ENCODE peak calls at places on chromosomes 12 and 14, in seven cellular contexts. Y is left ventricle myocardium inferior, R is posterior cingulate gyrus, X is mucosa of descending colon, H is ovary, A is kidney tubule cell, T is HS-27A. U is an unnamed sample.

GRCh38 chr14:71415404-71415690 is 508.1 kb downstream of the PCNX1 start:
- DNase-seq in Y (no peak), R (no peak), X (no peak), H (no peak), A (no peak), T (no peak), U (no peak)

GRCh38 chr12:105427883-105428282 is 97.4 kb downstream of the C12orf75 start:
- DNase-seq in Y (no peak), R (no peak), X (no peak), H (no peak), A (peak), T (no peak), U (no peak)

GRCh38 chr14:72892879-72893635 is 844 bp downstream of the DPF3 start:
- DNase-seq in Y (peak), R (peak), X (peak), H (peak), A (peak), T (no peak), U (peak)

GRCh38 chr14:101033006-101033405 is 129.5 kb upstream of the RTL1 start:
- DNase-seq in Y (peak), R (no peak), X (no peak), H (no peak), A (no peak), T (no peak), U (no peak)

GRCh38 chr12:58814036-58814435 is 106.3 kb downstream of the LRIG3 start:
- DNase-seq in Y (no peak), R (no peak), X (no peak), H (no peak), A (no peak), T (no peak), U (no peak)

GRCh38 chr14:21852061-21852664 is 178.5 kb upstream of the OR4E1 start:
- DNase-seq in Y (no peak), R (no peak), X (no peak), H (no peak), A (peak), T (no peak), U (no peak)

GRCh38 chr14:20799955-20800544 is 2.6 kb downstream of the RNASE1 start:
- DNase-seq in Y (peak), R (no peak), X (no peak), H (no peak), A (peak), T (no peak), U (no peak)

GRCh38 chr14:24317141-24317927 is 6.0 kb downstream of the LTB4R start:
- DNase-seq in Y (no peak), R (no peak), X (no peak), H (no peak), A (no peak), T (no peak), U (no peak)

GRCh38 chr12:42921741-42922511 is 332.4 kb upstream of the PRICKLE1 start:
- DNase-seq in Y (no peak), R (no peak), X (no peak), H (no peak), A (peak), T (no peak), U (no peak)

GRCh38 chr12:3607039-3607719 is 116.2 kb downstream of the PRMT8 start:
- DNase-seq in Y (no peak), R (no peak), X (no peak), H (peak), A (no peak), T (no peak), U (no peak)

GRCh38 chr14:26190644-26191043 is 407.2 kb downstream of the NOVA1 start:
- DNase-seq in Y (no peak), R (no peak), X (no peak), H (no peak), A (peak), T (no peak), U (no peak)

GRCh38 chr14:99687284-99688209 is 3.4 kb downstream of the CYP46A1 start:
- DNase-seq in Y (no peak), R (no peak), X (no peak), H (peak), A (peak), T (no peak), U (no peak)

GRCh38 chr14:81273521-81273920 is 52.8 kb upstream of the GTF2A1 start:
- DNase-seq in Y (no peak), R (no peak), X (no peak), H (no peak), A (no peak), T (no peak), U (no peak)

GRCh38 chr14:95137804-95138167 is 19.5 kb downstream of the DICER1 start:
- DNase-seq in Y (no peak), R (no peak), X (no peak), H (no peak), A (no peak), T (no peak), U (peak)

GRCh38 chr14:21825147-21825743 is 151.6 kb upstream of the OR4E1 start:
- DNase-seq in Y (no peak), R (no peak), X (no peak), H (no peak), A (peak), T (no peak), U (no peak)

GRCh38 chr12:91931110-91931509 is 214.5 kb downstream of the BTG1 start:
- DNase-seq in Y (no peak), R (no peak), X (peak), H (peak), A (peak), T (no peak), U (peak)

GRCh38 chr12:122955151-122955550 is 11.1 kb downstream of the ABCB9 start:
- DNase-seq in Y (no peak), R (no peak), X (no peak), H (no peak), A (no peak), T (no peak), U (no peak)

GRCh38 chr12:57086951-57087688 is 1.8 kb upstream of the NAB2 start:
- DNase-seq in Y (peak), R (no peak), X (peak), H (peak), A (peak), T (no peak), U (peak)

GRCh38 chr12:57273516-57273915 is 22.5 kb upstream of the STAC3 start:
- DNase-seq in Y (no peak), R (no peak), X (no peak), H (no peak), A (no peak), T (no peak), U (no peak)

GRCh38 chr14:102251161-102251560 is 53.8 kb downstream of the MOK start:
- DNase-seq in Y (no peak), R (no peak), X (no peak), H (no peak), A (no peak), T (no peak), U (no peak)

GRCh38 chr12:94037444-94037843 is 110.9 kb upstream of the PLXNC1 start:
- DNase-seq in Y (no peak), R (no peak), X (no peak), H (no peak), A (no peak), T (no peak), U (no peak)

GRCh38 chr12:41460906-41461305 is 272.8 kb downstream of the PDZRN4 start:
- DNase-seq in Y (no peak), R (no peak), X (no peak), H (no peak), A (no peak), T (no peak), U (no peak)

GRCh38 chr12:10030446-10030845 is at the start of gene CLEC9A:
- DNase-seq in Y (no peak), R (no peak), X (no peak), H (no peak), A (no peak), T (no peak), U (no peak)

GRCh38 chr14:61186793-61187641 is 94.1 kb downstream of the TMEM30B start:
- DNase-seq in Y (no peak), R (no peak), X (no peak), H (peak), A (no peak), T (no peak), U (no peak)

GRCh38 chr14:51269634-51270033 is 29.6 kb downstream of the TMX1 start:
- DNase-seq in Y (no peak), R (no peak), X (no peak), H (no peak), A (no peak), T (no peak), U (no peak)

GRCh38 chr12:19431407-19432308 is 7.6 kb upstream of the AEBP2 start:
- DNase-seq in Y (no peak), R (no peak), X (no peak), H (no peak), A (peak), T (peak), U (no peak)

GRCh38 chr14:52650774-52651173 is 44.6 kb downstream of the ERO1A start:
- DNase-seq in Y (no peak), R (no peak), X (no peak), H (no peak), A (no peak), T (no peak), U (peak)

GRCh38 chr14:78143489-78144145 is 26.6 kb upstream of the NRXN3 start:
- DNase-seq in Y (no peak), R (no peak), X (no peak), H (no peak), A (peak), T (no peak), U (no peak)

GRCh38 chr12:67034110-67034879 is 234.9 kb upstream of the CAND1 start:
- DNase-seq in Y (no peak), R (no peak), X (no peak), H (no peak), A (peak), T (no peak), U (no peak)

GRCh38 chr12:100128509-100128908 is 14.2 kb downstream of the BLTP3B start:
- DNase-seq in Y (peak), R (no peak), X (no peak), H (no peak), A (peak), T (no peak), U (no peak)

GRCh38 chr12:121964813-121965643 is 46.6 kb downstream of the CFAP251 start:
- DNase-seq in Y (no peak), R (no peak), X (no peak), H (no peak), A (peak), T (peak), U (no peak)

GRCh38 chr12:55659486-55660385 is 23.0 kb downstream of the OR10P1 start:
- DNase-seq in Y (peak), R (no peak), X (no peak), H (peak), A (no peak), T (no peak), U (no peak)

GRCh38 chr14:96117101-96117897 is 78.1 kb downstream of the C14orf132 start:
- DNase-seq in Y (no peak), R (no peak), X (no peak), H (no peak), A (no peak), T (no peak), U (no peak)

GRCh38 chr12:12979731-12980259 is 20.3 kb downstream of the HEBP1 start:
- DNase-seq in Y (no peak), R (no peak), X (no peak), H (peak), A (peak), T (peak), U (no peak)

GRCh38 chr14:103296007-103296406 is 38.0 kb upstream of the EIF5 start:
- DNase-seq in Y (no peak), R (no peak), X (no peak), H (no peak), A (peak), T (peak), U (no peak)

GRCh38 chr14:53824061-53824460 is 132.6 kb downstream of the BMP4 start:
- DNase-seq in Y (no peak), R (no peak), X (no peak), H (no peak), A (no peak), T (no peak), U (no peak)

GRCh38 chr12:71469235-71469873 is 29.8 kb downstream of the LGR5 start:
- DNase-seq in Y (no peak), R (no peak), X (no peak), H (no peak), A (no peak), T (no peak), U (no peak)

U was measured in left colon.